ENCODE peak calls at places on chromosomes 6 and 20, in ten cellular contexts. A is heart left ventricle, W is esophagus squamous epithelium, T is uterus, K is body of pancreas, L is ovary, Z is tibial nerve, P is prostate gland, G is A549, N is HCT116. V is an unnamed sample.

GRCh38 chr6:75381878-75382633 is 97.5 kb upstream of the TMEM30A start:
- DNase-seq in K (no peak), L (no peak), N (no peak), G (peak), T (no peak), P (no peak), W (no peak), A (no peak), Z (no peak), V (no peak)

GRCh38 chr6:169205176-169206160 is 48.2 kb downstream of the THBS2 start:
- DNase-seq in N (no peak), Z (no peak), P (no peak), L (peak), K (no peak), T (peak), A (no peak), G (no peak), W (no peak), V (no peak)

GRCh38 chr20:25574411-25574810 is 10.9 kb downstream of the NINL start:
- DNase-seq in N (no peak), K (no peak), W (no peak), Z (no peak), A (no peak), G (peak), T (no peak), P (no peak), L (no peak), V (no peak)

GRCh38 chr6:44006872-44007303 is 120.4 kb downstream of the MRPL14 start:
- DNase-seq in W (no peak), A (no peak), T (no peak), K (no peak), G (no peak), Z (no peak), L (no peak), N (no peak), P (no peak), V (no peak)

GRCh38 chr20:4217349-4217761 is 202.0 kb upstream of the RNF24 start:
- DNase-seq in A (peak), T (no peak), W (no peak), Z (peak), K (no peak), L (no peak), N (no peak), G (peak), P (no peak), V (no peak)

GRCh38 chr6:28172006-28172405 is 30.3 kb downstream of the ZKSCAN8 start:
- DNase-seq in W (no peak), P (no peak), A (no peak), L (no peak), N (no peak), Z (no peak), T (no peak), K (no peak), G (no peak), V (no peak)

GRCh38 chr6:106446287-106446885 is 85.9 kb downstream of the CRYBG1 start:
- DNase-seq in W (no peak), Z (no peak), G (peak), P (no peak), N (no peak), L (no peak), T (no peak), A (no peak), K (no peak), V (no peak)

GRCh38 chr6:167676000-167676665 is 150.6 kb upstream of the AFDN start:
- DNase-seq in Z (no peak), P (no peak), K (peak), A (peak), T (no peak), G (peak), L (no peak), N (no peak), W (no peak), V (peak)

GRCh38 chr20:59971428-59971827 is 13.2 kb downstream of the CDH26 start:
- DNase-seq in L (no peak), G (no peak), T (no peak), W (no peak), K (no peak), P (no peak), N (no peak), Z (no peak), A (no peak), V (no peak)

GRCh38 chr20:42155586-42155985 is 537.4 kb upstream of the CHD6 start:
- DNase-seq in N (no peak), G (no peak), T (no peak), A (no peak), P (no peak), L (no peak), Z (no peak), K (no peak), W (no peak), V (no peak)

GRCh38 chr6:170439366-170440351 is 113.4 kb downstream of the PSMB1 start:
- DNase-seq in W (no peak), L (no peak), K (no peak), N (no peak), T (peak), Z (no peak), G (no peak), A (no peak), P (no peak), V (no peak)

GRCh38 chr20:51563597-51564332 is 21.2 kb upstream of the NFATC2 start:
- DNase-seq in A (peak), K (peak), L (peak), T (peak), G (peak), N (peak), P (no peak), Z (peak), W (no peak), V (no peak)

GRCh38 chr6:3421763-3422456 is 34.9 kb downstream of the SLC22A23 start:
- DNase-seq in A (no peak), K (no peak), P (no peak), Z (no peak), T (no peak), N (no peak), G (peak), W (no peak), L (no peak), V (no peak)

DNA sequence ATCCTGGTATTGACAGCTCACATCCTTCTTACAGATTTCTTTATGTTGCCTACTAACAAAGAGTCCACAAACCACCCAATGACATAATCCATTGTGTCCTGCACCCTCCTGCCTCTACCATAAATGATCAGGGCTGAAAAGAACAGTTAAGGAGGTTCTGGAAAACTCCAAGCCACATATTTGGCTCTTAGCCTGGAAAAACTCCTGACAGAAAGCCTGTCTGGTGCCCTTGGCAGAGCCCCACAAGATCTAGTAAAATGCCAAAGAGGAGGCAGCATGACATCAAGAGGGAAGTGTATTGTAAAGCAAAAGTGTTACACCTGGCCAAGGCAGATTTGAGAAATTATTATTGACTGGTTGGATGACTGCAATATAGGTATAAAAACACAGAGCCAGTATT is 126.4 kb upstream of the VGLL2 start:
- DNase-seq in A (peak), K (no peak), W (no peak), N (no peak), G (no peak), L (no peak), P (peak), T (no peak), Z (no peak), V (no peak)
- TF ChIP-seq POLR2A in A (no peak), K (no peak), W (no peak), N (no peak), G (no peak), L (no peak), P (no peak), T (no peak), Z (no peak), V (no peak)

DNA sequence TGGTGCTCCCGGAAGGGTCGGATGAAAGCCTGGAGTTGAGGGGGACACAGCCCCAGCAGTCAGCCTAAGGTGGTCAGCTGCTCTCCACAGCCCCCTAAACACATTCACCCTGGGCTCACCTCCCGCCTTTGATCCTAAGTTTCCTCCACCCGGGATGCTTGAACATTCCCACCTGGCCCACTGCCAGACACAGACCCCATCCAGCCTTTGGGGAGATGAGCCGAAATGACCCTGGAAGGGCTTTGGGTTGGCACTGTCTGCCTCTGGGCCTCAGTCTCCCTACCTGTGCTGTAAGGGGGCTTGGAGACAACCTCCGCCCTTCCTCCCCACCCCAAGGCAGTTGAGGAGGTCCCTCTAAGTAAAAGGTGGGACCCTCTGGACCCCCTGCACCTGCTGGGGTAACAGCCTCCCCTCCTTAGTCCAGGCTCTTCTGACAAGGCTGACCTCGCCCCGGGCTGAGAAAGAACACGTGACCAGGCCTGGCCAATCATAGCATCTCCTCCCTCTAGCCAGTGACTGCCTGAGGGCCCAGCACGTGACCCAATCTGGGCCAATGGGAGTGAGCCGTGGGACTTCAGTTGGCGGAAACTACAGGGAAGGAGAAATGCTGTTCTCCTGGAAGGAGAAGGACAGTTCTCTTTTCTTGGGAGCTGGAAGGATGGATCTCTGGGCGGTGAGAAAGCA is 16.9 kb upstream of the UBE2V1 start:
- DNase-seq in A (no peak), N (no peak), L (no peak), G (peak), W (no peak), P (no peak), T (no peak), K (no peak), Z (no peak), V (no peak)
- H3K27ac ChIP-seq in A (no peak), N (no peak), L (no peak), G (no peak), W (peak), P (peak), T (peak), K (no peak), Z (no peak), V (no peak)

GRCh38 chr6:30583921-30584320 is 12.7 kb downstream of the ABCF1 start:
- DNase-seq in T (no peak), N (no peak), K (no peak), Z (no peak), G (no peak), W (no peak), P (no peak), L (no peak), A (no peak), V (no peak)
- TF ChIP-seq POLR2A in T (no peak), N (no peak), K (no peak), Z (no peak), G (no peak), W (no peak), P (no peak), L (no peak), A (no peak), V (no peak)

DNA sequence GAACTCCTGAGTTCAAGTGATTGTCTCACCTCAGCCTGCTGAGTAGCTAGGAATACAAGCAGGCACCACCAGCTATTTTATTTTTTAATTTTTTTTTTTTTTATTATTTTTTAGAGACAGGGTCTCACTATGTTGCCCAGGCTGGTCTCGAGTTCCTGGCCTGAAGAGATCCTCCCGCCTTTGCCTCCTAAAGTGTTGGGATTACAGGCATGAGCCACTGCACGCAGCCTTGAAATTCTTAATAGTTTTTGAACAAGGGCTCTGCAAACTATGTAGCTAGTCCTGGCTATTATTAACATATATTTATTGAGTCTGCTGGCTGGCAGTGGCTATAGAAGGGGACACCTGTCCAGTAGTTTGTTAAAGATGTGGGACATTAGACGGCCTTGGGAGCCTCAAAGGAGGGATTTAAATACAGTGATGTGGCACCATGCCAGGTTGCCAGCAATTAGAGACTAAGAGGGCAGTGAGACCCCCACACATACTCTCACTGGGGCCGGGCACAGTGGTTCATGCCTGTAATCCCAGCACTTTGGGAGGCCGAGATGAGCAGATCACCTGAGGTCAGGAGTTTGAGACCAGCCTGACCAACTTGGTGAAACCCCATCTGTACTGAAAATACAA is 21.1 kb upstream of the TAF8 start:
- DNase-seq in W (no peak), L (no peak), P (no peak), K (no peak), T (no peak), N (no peak), Z (no peak), A (no peak), G (no peak), V (no peak)
- H3K27ac ChIP-seq in W (no peak), L (no peak), P (no peak), K (no peak), T (no peak), N (no peak), Z (no peak), A (peak), G (peak), V (no peak)

GRCh38 chr6:131950767-131951575 is at the start of gene CCN2:
- DNase-seq in G (peak), L (peak), T (peak), K (peak), W (no peak), N (peak), P (peak), A (peak), Z (peak), V (peak)

GRCh38 chr6:131949615-131949908 is 1.6 kb downstream of the CCN2 start:
- DNase-seq in T (no peak), G (no peak), Z (no peak), K (no peak), P (no peak), N (no peak), A (no peak), L (no peak), W (no peak), V (no peak)

GRCh38 chr6:131951576-131952230 is 531 bp upstream of the CCN2 start:
- DNase-seq in Z (no peak), L (no peak), P (no peak), G (no peak), A (no peak), K (no peak), N (no peak), T (no peak), W (no peak), V (no peak)

GRCh38 chr6:131948692-131949614 is 2.2 kb downstream of the CCN2 start:
- DNase-seq in L (peak), P (no peak), K (peak), Z (no peak), T (peak), N (no peak), G (no peak), W (no peak), A (peak), V (no peak)

DNA sequence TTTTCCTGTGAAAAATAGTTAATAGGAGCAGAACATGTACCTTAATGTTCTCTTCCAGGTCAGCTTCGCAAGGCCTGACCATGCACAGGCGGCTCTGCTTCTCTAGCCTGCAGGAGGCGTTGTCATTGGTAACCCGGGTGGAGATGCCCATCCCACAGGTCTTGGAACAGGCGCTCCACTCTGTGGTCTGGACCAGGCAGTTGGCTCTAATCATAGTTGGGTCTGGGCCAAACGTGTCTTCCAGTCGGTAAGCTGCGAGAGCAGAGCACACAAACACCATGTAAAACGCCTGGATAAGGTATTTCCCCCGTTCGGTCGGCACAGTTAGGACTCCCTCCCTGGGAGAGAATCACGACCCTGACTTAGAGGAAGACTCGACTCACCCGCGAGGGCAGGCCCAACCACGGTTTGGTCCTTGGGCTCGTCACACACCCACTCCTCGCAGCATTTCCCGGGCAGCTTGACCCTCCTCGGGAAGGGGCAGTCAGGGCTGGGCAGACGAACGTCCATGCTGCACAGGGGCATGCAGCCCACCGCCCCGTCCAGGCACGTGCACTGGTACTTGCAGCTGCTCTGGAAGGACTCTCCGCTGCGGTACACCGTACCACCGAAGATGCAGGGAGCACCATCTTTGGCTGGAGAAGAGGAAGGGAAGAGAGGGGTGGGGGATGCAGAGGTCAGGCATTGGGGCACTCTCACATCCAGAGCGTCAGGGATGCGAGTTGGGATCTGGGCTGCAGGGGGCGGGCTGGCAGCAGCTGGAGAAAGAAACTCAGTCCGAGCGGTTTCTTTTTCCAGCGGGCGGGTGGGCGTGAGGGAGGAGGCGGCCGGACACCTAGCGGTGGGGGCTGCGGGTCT is 1.0 kb downstream of the CCN2 start:
- DNase-seq in G (peak), A (peak), L (peak), Z (peak), K (peak), T (peak), N (peak), P (peak), W (peak), V (peak)
- TF ChIP-seq POLR2A in G (no peak), A (no peak), L (no peak), Z (no peak), K (no peak), T (no peak), N (no peak), P (no peak), W (no peak), V (no peak)

GRCh38 chr6:105320766-105321165 is 82.1 kb downstream of the PREP start:
- DNase-seq in L (no peak), T (no peak), K (peak), N (no peak), A (no peak), G (no peak), P (no peak), Z (no peak), W (no peak), V (no peak)

GRCh38 chr6:105317607-105318533 is 85.0 kb downstream of the PREP start:
- DNase-seq in A (no peak), K (peak), N (peak), G (no peak), P (no peak), Z (no peak), T (no peak), L (no peak), W (no peak), V (no peak)

GRCh38 chr6:105318660-105319059 is 84.2 kb downstream of the PREP start:
- DNase-seq in G (no peak), L (no peak), W (no peak), A (no peak), Z (no peak), T (no peak), N (peak), P (no peak), K (no peak), V (no peak)

GRCh38 chr6:105321207-105321606 is 81.7 kb downstream of the PREP start:
- DNase-seq in K (peak), T (no peak), Z (no peak), N (no peak), A (no peak), G (no peak), W (no peak), P (peak), L (no peak), V (no peak)

DNA sequence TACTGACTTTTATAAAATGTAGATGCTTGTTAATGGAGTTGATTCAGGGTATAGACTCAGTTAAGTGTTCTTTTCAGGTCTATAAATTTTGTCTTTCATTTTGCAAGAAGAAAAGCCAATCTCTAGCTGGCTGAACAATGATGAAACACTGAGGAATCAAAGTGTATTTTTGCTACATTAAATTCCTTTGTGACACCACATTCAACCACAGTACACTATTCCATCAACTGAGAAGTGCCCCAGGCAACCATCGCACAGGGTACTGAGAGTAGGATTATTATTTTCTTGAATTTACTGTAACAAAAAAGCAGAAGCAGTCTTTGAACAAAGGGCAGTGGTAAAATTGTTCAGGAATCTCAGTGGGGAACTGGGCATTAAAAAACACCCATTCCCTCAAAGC is 83.6 kb downstream of the PREP start:
- DNase-seq in Z (no peak), L (no peak), N (no peak), A (no peak), G (no peak), T (no peak), W (no peak), P (no peak), K (no peak), V (no peak)
- H3K27ac ChIP-seq in Z (no peak), L (no peak), N (no peak), A (no peak), G (no peak), T (no peak), W (no peak), P (no peak), K (no peak), V (no peak)

DNA sequence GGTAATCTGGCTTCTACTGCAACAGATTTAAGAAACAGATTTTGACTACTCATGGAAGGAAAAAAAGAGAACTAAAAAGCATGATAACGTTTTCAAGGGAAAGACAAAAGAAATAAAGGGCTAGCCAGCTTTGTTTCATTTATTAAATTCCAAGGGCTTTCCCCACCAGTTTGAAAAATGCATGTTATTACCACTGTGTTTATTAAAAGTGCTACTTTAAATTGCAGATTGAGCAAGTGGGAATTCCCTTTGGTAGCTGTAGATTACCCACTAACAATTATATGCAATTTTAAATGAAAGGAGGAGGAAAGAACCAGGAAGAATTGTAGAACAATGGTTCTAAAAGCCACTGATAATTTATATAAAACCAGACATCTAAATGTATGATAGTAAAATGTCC is 40.6 kb upstream of the NHSL1 start:
- DNase-seq in L (no peak), K (no peak), Z (no peak), P (no peak), A (no peak), N (no peak), G (no peak), T (no peak), W (no peak), V (no peak)
- TF ChIP-seq POLR2A in L (no peak), K (no peak), Z (no peak), P (no peak), A (no peak), N (no peak), G (no peak), T (no peak), W (no peak), V (no peak)

DNA sequence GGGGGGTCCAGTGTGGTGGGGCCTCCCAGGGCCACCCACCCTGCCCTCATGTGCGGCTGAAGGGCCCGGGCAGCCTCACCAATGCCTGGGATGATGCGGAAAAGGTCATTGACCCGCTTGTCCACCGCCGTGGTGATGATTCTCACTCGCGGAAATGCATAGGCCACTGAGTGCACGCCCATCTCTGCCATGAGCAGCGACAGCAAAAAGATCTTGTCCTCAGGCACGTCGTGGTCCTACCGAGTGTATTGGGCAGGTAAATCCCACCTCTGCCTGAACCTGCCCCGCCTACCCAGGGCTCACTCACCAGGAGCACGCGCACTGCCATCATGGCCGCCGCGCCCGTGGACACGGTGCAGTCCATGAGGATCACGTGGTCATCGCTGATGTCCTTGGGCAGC is 16.1 kb downstream of the UCKL1 start:
- DNase-seq in K (no peak), W (no peak), T (no peak), N (no peak), L (no peak), P (no peak), Z (no peak), G (no peak), A (no peak), V (peak)
- H3K27ac ChIP-seq in K (no peak), W (peak), T (no peak), N (no peak), L (no peak), P (no peak), Z (no peak), G (no peak), A (no peak), V (no peak)

V was measured in right lobe of liver.